ENCODE peak calls at places on chromosomes 3 and 15, in six cellular contexts. J is stomach; R is CD8-positive, alpha-beta T cell; G is body of pancreas; K is colonic mucosa; Z is neural progenitor cell. V is an unnamed sample.

GRCh38 chr15:31453558-31454318 is 127.1 kb downstream of the KLF13 start:
- DNase-seq in K (no peak), R (no peak), Z (no peak), J (no peak), G (no peak), V (no peak)

GRCh38 chr3:37944243-37944955 is 46.2 kb upstream of the VILL start:
- DNase-seq in K (no peak), J (no peak), R (no peak), G (no peak), Z (no peak), V (no peak)

GRCh38 chr3:107555359-107555758 is 32.6 kb downstream of the BBX start:
- DNase-seq in J (no peak), G (no peak), Z (no peak), R (no peak), K (no peak), V (no peak)

GRCh38 chr15:94383041-94383440 is 151.7 kb downstream of the MCTP2 start:
- DNase-seq in K (no peak), G (no peak), R (no peak), J (no peak), Z (no peak), V (no peak)

GRCh38 chr3:126889276-126890201 is 93.4 kb upstream of the PLXNA1 start:
- DNase-seq in R (no peak), J (no peak), G (no peak), Z (no peak), K (no peak), V (peak; percentile 15)

GRCh38 chr15:38354321-38354929 is 99.5 kb upstream of the FAM98B start:
- DNase-seq in Z (peak; percentile 66), K (peak; percentile 64), J (peak; percentile 56), G (peak; percentile 64), R (peak; percentile 50), V (no peak)

GRCh38 chr3:126476166-126476975 is 680 bp upstream of the ZXDC start:
- DNase-seq in G (peak; percentile 69), R (no peak), K (peak; percentile 76), Z (no peak), J (peak; percentile 65), V (peak; percentile 63)

GRCh38 chr3:96354742-96355141 is 459.7 kb upstream of the EPHA6 start:
- DNase-seq in K (no peak), J (no peak), Z (no peak), R (no peak), G (no peak), V (no peak)

GRCh38 chr3:100953103-100953502 is 40.1 kb downstream of the ABI3BP start:
- DNase-seq in J (no peak), K (no peak), Z (no peak), R (no peak), G (no peak), V (no peak)

GRCh38 chr15:78208887-78209645 is 25.3 kb downstream of the ACSBG1 start:
- DNase-seq in K (peak; percentile 48), R (no peak), G (no peak), J (peak; percentile 37), Z (no peak), V (peak; percentile 27)

GRCh38 chr15:41666353-41666920 is 6.2 kb downstream of the MGA start:
- DNase-seq in J (no peak), K (no peak), G (no peak), R (no peak), Z (no peak), V (no peak)

GRCh38 chr3:126661532-126661931 is 6.6 kb upstream of the TXNRD3 start:
- DNase-seq in K (no peak), G (no peak), J (no peak), Z (no peak), R (no peak), V (no peak)

GRCh38 chr3:117611242-117611641 is 901.7 kb downstream of the TUSC7 start:
- DNase-seq in Z (peak; percentile 16), J (no peak), K (no peak), G (no peak), R (no peak), V (no peak)

GRCh38 chr3:24060055-24060454 is 115.0 kb downstream of the NR1D2 start:
- DNase-seq in K (no peak), J (no peak), G (no peak), Z (peak; percentile 31), R (no peak), V (peak; percentile 54)

DNA sequence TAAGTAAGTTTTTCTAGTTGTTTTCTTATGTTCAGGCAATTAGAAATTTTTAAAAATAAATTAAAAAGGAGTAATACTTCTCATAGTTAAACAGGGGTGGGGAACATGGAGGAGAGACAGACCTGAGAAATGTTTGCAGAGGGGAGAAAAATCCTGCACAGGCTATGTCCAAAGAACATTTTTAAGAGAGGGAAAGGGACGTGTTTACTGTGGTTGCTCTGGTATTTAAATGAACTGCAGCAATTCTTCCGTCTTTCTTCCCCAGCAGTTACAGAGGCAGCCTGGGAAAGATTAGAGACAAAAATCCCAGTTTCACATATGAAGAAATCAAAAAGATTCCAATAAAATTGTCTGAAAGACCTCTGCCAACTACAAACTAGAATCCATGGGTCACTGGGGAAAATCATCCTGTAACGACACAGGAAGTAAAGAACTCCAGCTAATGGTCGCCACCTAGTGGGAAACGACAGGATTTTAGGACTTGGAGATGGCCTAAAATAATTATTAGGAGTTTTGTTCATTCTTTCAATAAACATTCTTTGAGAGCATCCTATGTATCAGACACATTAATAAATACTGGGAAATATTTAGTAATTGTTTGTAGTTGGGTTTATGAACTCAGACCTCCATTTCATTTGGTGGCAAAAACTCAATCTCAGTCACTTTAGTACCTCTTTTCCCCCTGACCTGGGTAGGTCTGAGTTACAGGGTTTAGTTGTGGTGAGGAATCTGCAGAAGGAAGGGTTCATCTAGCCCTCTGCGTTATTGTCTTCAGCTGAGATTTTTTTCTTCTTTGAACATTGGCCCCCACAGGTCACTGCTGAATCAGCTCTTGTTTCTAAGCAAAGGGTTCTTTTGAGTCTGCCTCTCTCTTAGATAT is 69.9 kb upstream of the GOLIM4 start:
- DNase-seq in R (no peak), G (peak; percentile 76), Z (peak; percentile 76), K (peak; percentile 81), J (peak; percentile 66), V (peak; percentile 46)
- TF ChIP-seq CTCF in R (no peak), G (peak; percentile 90), Z (peak; percentile 83), K (peak; percentile 71), J (peak; percentile 53), V (peak; percentile 79)

GRCh38 chr3:5275529-5275928 is 88.0 kb downstream of the EDEM1 start:
- DNase-seq in J (no peak), G (no peak), K (no peak), Z (no peak), R (no peak), V (no peak)
- H3K4me1 ChIP-seq in J (no peaks in the 10 kb centered on the region), G (no peaks in the 10 kb centered on the region), K (no peaks in the 10 kb centered on the region), Z (no peaks in the 10 kb centered on the region), R (no peaks in the 10 kb centered on the region), V (no peaks in the 10 kb centered on the region)

GRCh38 chr15:32872606-32873291 is 154.9 kb downstream of the GREM1 start:
- DNase-seq in J (peak; percentile 26), G (peak; percentile 64), R (no peak), Z (no peak), K (peak; percentile 34), V (no peak)
- TF ChIP-seq CTCF in J (no peak), G (no peak), R (no peak), Z (no peak), K (no peak), V (no peak)

DNA sequence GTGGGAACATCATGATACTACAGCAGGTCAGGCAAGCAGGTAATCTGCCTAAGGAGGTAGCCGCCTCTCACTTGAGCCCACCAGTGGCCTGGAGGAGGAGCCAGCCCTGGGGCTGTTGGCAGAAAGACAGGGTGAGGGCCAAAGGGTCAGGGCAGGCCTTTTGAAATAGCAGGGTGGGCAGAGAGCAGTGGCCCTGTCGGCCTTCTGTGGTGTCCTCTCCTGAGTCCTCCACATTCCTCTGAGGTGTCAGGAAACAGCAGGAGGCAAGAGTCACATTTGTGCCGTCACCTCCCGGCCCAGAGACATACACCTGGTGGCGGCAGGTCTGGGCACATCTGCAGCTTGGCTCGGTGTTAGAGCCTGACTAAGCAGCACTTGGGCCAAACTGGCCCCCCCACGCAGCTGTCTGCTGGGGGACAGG is 3.9 kb upstream of the BNC1 start:
- DNase-seq in Z (no peak), J (no peak), R (no peak), K (no peak), G (no peak), V (peak; percentile 86)
- H3K4me1 ChIP-seq in Z (no peaks in the 10 kb centered on the region), J (peaks cover 9% of the 10 kb centered on the region), R (peaks cover 6% of the 10 kb centered on the region), K (no peaks in the 10 kb centered on the region), G (peaks cover 9% of the 10 kb centered on the region), V (no peaks in the 10 kb centered on the region)

GRCh38 chr3:53130179-53131135 is at the start of gene RFT1:
- DNase-seq in G (peak; percentile 99), J (peak; percentile 100), Z (peak; percentile 98), K (peak; percentile 99), R (peak; percentile 99), V (peak; percentile 98)
- TF ChIP-seq CTCF in G (peak; percentile 46), J (no peak), Z (peak; percentile 25), K (no peak), R (no peak), V (peak; percentile 36)

GRCh38 chr15:84595660-84596059 is 5.1 kb upstream of the ZSCAN2 start:
- DNase-seq in J (no peak), R (no peak), Z (no peak), G (no peak), K (no peak), V (no peak)
- H3K4me1 ChIP-seq in J (no peaks in the 10 kb centered on the region), R (peaks cover 24% of the 10 kb centered on the region), Z (no peaks in the 10 kb centered on the region), G (peaks cover 4% of the 10 kb centered on the region), K (peaks cover 3% of the 10 kb centered on the region), V (no peaks in the 10 kb centered on the region)

DNA sequence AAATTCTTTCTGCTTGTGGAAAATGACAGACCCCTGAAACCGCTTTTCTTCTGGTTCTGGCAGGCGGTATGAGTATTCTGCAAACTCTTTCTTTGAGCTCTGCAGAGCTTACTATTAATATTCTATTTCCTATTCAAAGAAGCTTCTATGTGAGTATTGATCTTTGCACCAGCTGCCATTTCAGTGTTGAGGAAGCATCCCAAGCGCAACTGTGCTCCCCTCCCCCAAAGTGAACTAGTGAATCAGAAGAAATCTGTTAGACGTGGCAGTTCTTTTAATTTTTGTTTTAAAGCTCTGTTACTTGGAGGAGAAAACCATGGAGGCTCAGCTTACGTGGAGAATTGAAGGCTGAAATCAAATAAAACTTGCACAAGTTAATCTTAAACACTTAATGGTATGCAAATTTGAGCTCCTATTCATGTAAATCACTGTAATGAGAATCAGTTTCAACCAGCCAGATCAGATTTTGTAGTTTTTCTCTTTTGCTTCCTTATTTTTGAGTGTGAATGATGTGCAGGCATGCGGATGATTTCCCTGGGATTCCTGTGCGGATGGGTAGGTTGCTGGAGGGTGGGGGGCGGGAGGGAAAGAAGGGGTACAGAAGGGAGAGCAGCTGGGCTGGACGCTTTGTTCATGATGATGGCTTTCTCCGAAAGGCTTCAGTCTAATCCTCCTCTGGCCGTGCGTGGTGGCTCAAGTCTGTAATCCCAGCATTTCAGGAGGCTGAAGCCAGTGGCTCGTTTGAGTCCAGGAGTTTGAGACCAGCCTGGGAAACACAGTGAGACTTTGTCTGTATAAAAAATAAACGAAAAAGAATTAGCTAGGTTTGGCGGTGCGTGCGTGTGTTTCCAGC is 16.1 kb upstream of the AGBL1 start:
- DNase-seq in G (no peak), R (no peak), Z (peak; percentile 94), K (no peak), J (no peak), V (no peak)
- TF ChIP-seq CTCF in G (no peak), R (no peak), Z (no peak), K (no peak), J (no peak), V (no peak)

V was measured in breast epithelium.